ENCODE peak calls at places on chromosomes 6 and 20, in four cellular contexts. Y is A549, W is upper lobe of right lung, S is adrenal gland. D is an unnamed sample. For H3K9me3, the result is how much of the 10 kb centered on the place peaks cover.

GRCh38 chr6:89689732-89690131 is 51.2 kb upstream of the LYRM2 start:
- DNase-seq in Y (no peak), W (no peak), S (peak), D (no peak)

GRCh38 chr20:31838646-31839292 is 6.6 kb downstream of the FOXS1 start:
- DNase-seq in Y (peak), W (no peak), S (peak), D (no peak)

GRCh38 chr20:38131588-38132121 is 33.4 kb downstream of the TGM2 start:
- DNase-seq in Y (no peak), W (peak), S (no peak), D (no peak)

GRCh38 chr20:58239216-58239615 is 10.8 kb upstream of the ANKRD60 start:
- DNase-seq in Y (no peak), W (no peak), S (no peak), D (no peak)

GRCh38 chr6:161010418-161010817 is 18.8 kb downstream of the MAP3K4 start:
- DNase-seq in Y (no peak), W (no peak), S (no peak), D (no peak)

GRCh38 chr20:12170406-12170805 is 252.7 kb downstream of the BTBD3 start:
- DNase-seq in Y (no peak), W (no peak), S (no peak), D (no peak)

GRCh38 chr6:30990422-30991086 is 7.0 kb downstream of the MUC21 start:
- DNase-seq in Y (no peak), W (no peak), S (no peak), D (no peak)

GRCh38 chr20:10637062-10637559 is 36.7 kb downstream of the JAG1 start:
- DNase-seq in Y (no peak), W (no peak), S (no peak), D (no peak)

GRCh38 chr20:44264287-44264686 is 17.2 kb downstream of the GDAP1L1 start:
- DNase-seq in Y (no peak), W (peak), S (no peak), D (no peak)

GRCh38 chr6:155352812-155353211 is 38.5 kb upstream of the TFB1M start:
- DNase-seq in Y (no peak), W (no peak), S (no peak), D (no peak)

GRCh38 chr20:45405566-45406259 is 2.4 kb upstream of the DBNDD2 start:
- DNase-seq in Y (no peak), W (peak), S (no peak), D (no peak)

GRCh38 chr6:56214304-56215101 is 32.9 kb downstream of the COL21A1 start:
- DNase-seq in Y (peak), W (no peak), S (no peak), D (no peak)
- H3K9me3 ChIP-seq in Y (under half), W (under half), S (under half), D (under half)

GRCh38 chr20:36607586-36608387 is 2.2 kb downstream of the RAB5IF start:
- DNase-seq in Y (peak), W (no peak), S (no peak), D (no peak)
- H3K4me3 ChIP-seq in Y (peak), W (peak), S (no peak), D (peak)

DNA sequence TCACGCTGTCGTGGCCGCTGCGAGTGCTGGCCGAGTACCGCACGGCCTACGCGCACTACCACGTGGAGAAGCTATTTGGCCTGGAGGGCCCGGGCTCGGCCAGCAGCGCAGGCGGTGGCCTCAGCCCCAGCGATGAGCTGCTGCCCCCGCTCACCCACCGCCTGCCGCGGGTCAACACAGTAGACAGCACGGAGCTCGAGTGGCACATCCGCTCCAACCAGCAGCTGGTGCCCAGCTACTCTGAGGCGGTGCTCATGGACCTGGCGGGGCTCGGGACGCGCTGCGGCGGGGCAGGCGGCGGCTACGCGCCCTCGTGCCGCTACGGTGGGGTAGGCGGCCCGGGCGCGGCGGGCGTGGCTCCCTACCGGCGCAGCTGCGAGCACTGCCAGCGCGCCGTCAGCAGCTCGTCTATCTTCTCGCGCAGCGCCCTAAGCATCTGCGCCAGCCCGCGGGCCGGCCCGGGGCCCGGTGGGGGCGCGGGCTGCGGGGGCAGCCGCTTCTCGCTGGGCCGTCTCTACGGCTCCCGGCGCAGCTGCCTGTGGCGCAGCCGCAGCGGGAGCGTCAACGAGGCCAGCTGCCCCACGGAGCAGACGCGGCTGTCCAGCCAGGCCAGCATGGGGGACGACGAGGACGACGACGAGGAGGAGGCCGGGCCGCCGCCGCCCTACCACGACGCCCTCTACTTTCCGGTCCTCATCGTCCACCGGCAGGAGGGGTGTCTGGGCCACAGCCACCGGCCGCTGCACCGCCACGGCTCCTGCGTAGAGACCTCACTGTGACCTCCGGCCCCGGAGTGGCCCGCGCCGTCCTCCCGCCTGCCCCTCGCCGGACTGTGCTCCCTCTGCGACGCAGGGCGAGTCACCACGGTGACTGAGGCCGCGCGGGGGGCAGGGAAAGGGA is 5.7 kb downstream of the TMEM151B start:
- DNase-seq in Y (no peak), W (no peak), S (no peak), D (no peak)
- H3K9me3 ChIP-seq in Y (under half), W (under half), S (under half), D (under half)

GRCh38 chr6:164039954-164040375 is 625.4 kb downstream of the QKI start:
- DNase-seq in Y (no peak), W (peak), S (no peak), D (no peak)
- H3K4me3 ChIP-seq in Y (no peak), W (no peak), S (no peak), D (no peak)